ENCODE peak calls at places on chromosomes 2 and 18, in five cellular contexts. A is stimulated activated CD4-positive, alpha-beta T cell treated with anti-CD3 and anti-CD28 coated beads, Interleukin-2, amount 100 ng/mL, for 24 hours; U is B cell; D is endothelial cell; V is frontal cortex. L is an unnamed sample.

GRCh38 chr18:50038448-50038847 is 156.5 kb downstream of the MYO5B start:
- DNase-seq in V (no peak), A (no peak), U (no peak), D (no peak), L (no peak)

GRCh38 chr18:36756262-36756661 is 72.5 kb downstream of the TPGS2 start:
- DNase-seq in D (no peak), V (no peak), A (no peak), U (no peak), L (no peak)

GRCh38 chr2:22355816-22356433 is 1029.1 kb upstream of the KLHL29 start:
- DNase-seq in D (peak), A (peak), V (peak), U (peak), L (peak)

GRCh38 chr2:237904806-237905599 is 45.6 kb downstream of the RAMP1 start:
- DNase-seq in U (no peak), A (peak), V (no peak), D (no peak), L (peak)

GRCh38 chr2:161076936-161077335 is 83.3 kb upstream of the TANK start:
- DNase-seq in V (no peak), U (no peak), D (no peak), A (no peak), L (no peak)

GRCh38 chr2:7572460-7572859 is 655.2 kb downstream of the RNF144A start:
- DNase-seq in V (no peak), U (no peak), D (no peak), A (peak), L (no peak)

GRCh38 chr2:179796213-179797007 is 65.0 kb downstream of the ZNF385B start:
- DNase-seq in U (no peak), D (no peak), A (no peak), V (no peak), L (no peak)

GRCh38 chr2:148524519-148524919 is 120.0 kb upstream of the EPC2 start:
- DNase-seq in D (no peak), A (peak), V (no peak), U (peak), L (no peak)

GRCh38 chr2:169260246-169260645 is 102.1 kb downstream of the LRP2 start:
- DNase-seq in D (no peak), V (no peak), A (no peak), U (no peak), L (no peak)

GRCh38 chr2:235029054-235029453 is 77.2 kb downstream of the SH3BP4 start:
- DNase-seq in U (no peak), V (no peak), D (no peak), A (no peak), L (no peak)

GRCh38 chr2:36464006-36464721 is 108.6 kb downstream of the CRIM1 start:
- DNase-seq in D (no peak), U (no peak), V (no peak), A (no peak), L (no peak)

GRCh38 chr18:57051019-57051418 is 95.9 kb upstream of the BOD1L2 start:
- DNase-seq in U (no peak), A (no peak), V (no peak), D (no peak), L (no peak)